ENCODE peak calls at places on chromosomes 16 and 17, in four cellular contexts. One of them, this sample, is unnamed.

GRCh38 chr17:76949913-76950695 is 81.9 kb downstream of the MGAT5B start:
- DNase-seq in RWPE1: no peak
- DNase-seq in CD4-positive, alpha-beta T cell: no peak
- DNase-seq in HFFc6: no peak
- DNase-seq in this sample: no peak

GRCh38 chr17:45837187-45837586 is 7.5 kb upstream of the SPPL2C start:
- DNase-seq in RWPE1: no peak
- DNase-seq in CD4-positive, alpha-beta T cell: no peak
- DNase-seq in HFFc6: no peak
- DNase-seq in this sample: no peak

GRCh38 chr16:51408357-51408756 is 257.3 kb upstream of the SALL1 start:
- DNase-seq in RWPE1: peak; percentile 81
- DNase-seq in CD4-positive, alpha-beta T cell: no peak
- DNase-seq in HFFc6: peak; percentile 48
- DNase-seq in this sample: no peak

GRCh38 chr17:42577140-42577531 is 393 bp downstream of the PSMC3IP start:
- DNase-seq in RWPE1: no peak
- DNase-seq in CD4-positive, alpha-beta T cell: no peak
- DNase-seq in HFFc6: no peak
- DNase-seq in this sample: no peak

GRCh38 chr17:32514587-32514986 is 27.8 kb downstream of the CDK5R1 start:
- DNase-seq in RWPE1: no peak
- DNase-seq in CD4-positive, alpha-beta T cell: no peak
- DNase-seq in HFFc6: no peak
- DNase-seq in this sample: no peak

GRCh38 chr17:68461589-68461988 is 4.3 kb upstream of the WIPI1 start:
- DNase-seq in RWPE1: no peak
- DNase-seq in CD4-positive, alpha-beta T cell: no peak
- DNase-seq in HFFc6: no peak
- DNase-seq in this sample: no peak

GRCh38 chr17:68172461-68172954 is 75.3 kb upstream of the AMZ2 start:
- DNase-seq in RWPE1: peak; percentile 19
- DNase-seq in CD4-positive, alpha-beta T cell: peak; percentile 67
- DNase-seq in HFFc6: peak; percentile 41
- DNase-seq in this sample: peak; percentile 73

GRCh38 chr16:85844169-85844481 is 44.6 kb downstream of the COX4I1 start:
- DNase-seq in RWPE1: no peak
- DNase-seq in CD4-positive, alpha-beta T cell: no peak
- DNase-seq in HFFc6: no peak
- DNase-seq in this sample: no peak

GRCh38 chr16:13926507-13926906 is 6.6 kb downstream of the ERCC4 start:
- DNase-seq in RWPE1: no peak
- DNase-seq in CD4-positive, alpha-beta T cell: no peak
- DNase-seq in HFFc6: no peak
- DNase-seq in this sample: no peak

GRCh38 chr17:31686495-31686894 is 172.5 kb downstream of the COPRS start:
- DNase-seq in RWPE1: no peak
- DNase-seq in CD4-positive, alpha-beta T cell: no peak
- DNase-seq in HFFc6: no peak
- DNase-seq in this sample: no peak

GRCh38 chr16:2933701-2934100 is 22.0 kb downstream of the FLYWCH1 start:
- DNase-seq in RWPE1: no peak
- DNase-seq in CD4-positive, alpha-beta T cell: no peak
- DNase-seq in HFFc6: no peak
- DNase-seq in this sample: no peak

GRCh38 chr17:67377727-67378443 is 804 bp downstream of the PITPNC1 start:
- DNase-seq in RWPE1: peak; percentile 48
- DNase-seq in CD4-positive, alpha-beta T cell: peak; percentile 40
- DNase-seq in HFFc6: no peak
- DNase-seq in this sample: no peak

GRCh38 chr17:42629420-42630009 is 20.0 kb downstream of the TUBG1 start:
- DNase-seq in RWPE1: no peak
- DNase-seq in CD4-positive, alpha-beta T cell: no peak
- DNase-seq in HFFc6: no peak
- DNase-seq in this sample: no peak

GRCh38 chr17:76432712-76433336 is 20.1 kb downstream of the UBE2O start:
- DNase-seq in RWPE1: no peak
- DNase-seq in CD4-positive, alpha-beta T cell: no peak
- DNase-seq in HFFc6: peak; percentile 38
- DNase-seq in this sample: no peak

GRCh38 chr16:58022601-58023371 is 2.8 kb upstream of the MMP15 start:
- DNase-seq in RWPE1: peak; percentile 59
- DNase-seq in CD4-positive, alpha-beta T cell: no peak
- DNase-seq in HFFc6: peak; percentile 62
- DNase-seq in this sample: no peak

GRCh38 chr17:29747660-29748059 is 124.9 kb upstream of the CORO6 start:
- DNase-seq in RWPE1: no peak
- DNase-seq in CD4-positive, alpha-beta T cell: no peak
- DNase-seq in HFFc6: peak; percentile 2
- DNase-seq in this sample: no peak

GRCh38 chr17:40675905-40676304 is 10.9 kb upstream of the KRT222 start:
- DNase-seq in RWPE1: no peak
- DNase-seq in CD4-positive, alpha-beta T cell: no peak
- DNase-seq in HFFc6: no peak
- DNase-seq in this sample: no peak

GRCh38 chr17:78925662-78926555 is 722 bp upstream of the TIMP2 start:
- DNase-seq in RWPE1: no peak
- DNase-seq in CD4-positive, alpha-beta T cell: no peak
- DNase-seq in HFFc6: peak; percentile 83
- DNase-seq in this sample: no peak

GRCh38 chr16:70161350-70161749 is 12.2 kb upstream of the CLEC18C start:
- DNase-seq in RWPE1: no peak
- DNase-seq in CD4-positive, alpha-beta T cell: no peak
- DNase-seq in HFFc6: no peak
- DNase-seq in this sample: peak; percentile 39

GRCh38 chr16:27547134-27547533 is 2.6 kb downstream of the GTF3C1 start:
- DNase-seq in RWPE1: peak; percentile 67
- DNase-seq in CD4-positive, alpha-beta T cell: no peak
- DNase-seq in HFFc6: peak; percentile 45
- DNase-seq in this sample: no peak

GRCh38 chr17:8911205-8911604 is 43.7 kb upstream of the PIK3R6 start:
- DNase-seq in RWPE1: no peak
- DNase-seq in CD4-positive, alpha-beta T cell: no peak
- DNase-seq in HFFc6: no peak
- DNase-seq in this sample: no peak

GRCh38 chr16:48384305-48384981 is 770 bp downstream of the SIAH1 start:
- DNase-seq in RWPE1: peak; percentile 60
- DNase-seq in CD4-positive, alpha-beta T cell: peak; percentile 15
- DNase-seq in HFFc6: no peak
- DNase-seq in this sample: peak; percentile 63

GRCh38 chr17:71085238-71086033 is 916.1 kb downstream of the KCNJ2 start:
- DNase-seq in RWPE1: peak; percentile 31
- DNase-seq in CD4-positive, alpha-beta T cell: no peak
- DNase-seq in HFFc6: no peak
- DNase-seq in this sample: no peak

GRCh38 chr17:28717578-28718316 is at the start of gene RAB34:
- DNase-seq in RWPE1: peak; percentile 66
- DNase-seq in CD4-positive, alpha-beta T cell: no peak
- DNase-seq in HFFc6: peak; percentile 74
- DNase-seq in this sample: no peak

GRCh38 chr17:39867891-39868553 is at the start of gene ZPBP2:
- DNase-seq in RWPE1: no peak
- DNase-seq in CD4-positive, alpha-beta T cell: peak; percentile 46
- DNase-seq in HFFc6: no peak
- DNase-seq in this sample: no peak

GRCh38 chr17:82246365-82247174 is 17.7 kb downstream of the SLC16A3 start:
- DNase-seq in RWPE1: peak; percentile 84
- DNase-seq in CD4-positive, alpha-beta T cell: no peak
- DNase-seq in HFFc6: peak; percentile 64
- DNase-seq in this sample: peak; percentile 52

GRCh38 chr16:69049146-69049545 is 56.3 kb upstream of the HAS3 start:
- DNase-seq in RWPE1: peak; percentile 45
- DNase-seq in CD4-positive, alpha-beta T cell: no peak
- DNase-seq in HFFc6: peak; percentile 40
- DNase-seq in this sample: no peak

GRCh38 chr16:1125471-1125870 is 27.4 kb upstream of the CACNA1H start:
- DNase-seq in RWPE1: peak; percentile 16
- DNase-seq in CD4-positive, alpha-beta T cell: no peak
- DNase-seq in HFFc6: peak; percentile 12
- DNase-seq in this sample: no peak

GRCh38 chr16:82657239-82657638 is 30.5 kb downstream of the CDH13 start:
- DNase-seq in RWPE1: no peak
- DNase-seq in CD4-positive, alpha-beta T cell: no peak
- DNase-seq in HFFc6: peak; percentile 17
- DNase-seq in this sample: no peak

GRCh38 chr16:17392857-17393421 is 77.8 kb downstream of the XYLT1 start:
- DNase-seq in RWPE1: no peak
- DNase-seq in CD4-positive, alpha-beta T cell: no peak
- DNase-seq in HFFc6: no peak
- DNase-seq in this sample: no peak

GRCh38 chr16:74896389-74897370 is 88.2 kb downstream of the WDR59 start:
- DNase-seq in RWPE1: peak; percentile 76
- DNase-seq in CD4-positive, alpha-beta T cell: no peak
- DNase-seq in HFFc6: peak; percentile 71
- DNase-seq in this sample: no peak

GRCh38 chr17:65553646-65554567 is 7.5 kb downstream of the AXIN2 start:
- DNase-seq in RWPE1: no peak
- DNase-seq in CD4-positive, alpha-beta T cell: no peak
- DNase-seq in HFFc6: no peak
- DNase-seq in this sample: no peak

GRCh38 chr17:73013299-73013698 is 79.2 kb downstream of the SLC39A11 start:
- DNase-seq in RWPE1: no peak
- DNase-seq in CD4-positive, alpha-beta T cell: no peak
- DNase-seq in HFFc6: no peak
- DNase-seq in this sample: no peak

GRCh38 chr17:73017653-73018052 is 74.8 kb downstream of the SLC39A11 start:
- DNase-seq in RWPE1: no peak
- DNase-seq in CD4-positive, alpha-beta T cell: no peak
- DNase-seq in HFFc6: peak; percentile 88
- DNase-seq in this sample: no peak

GRCh38 chr17:73015722-73016276 is 76.7 kb downstream of the SLC39A11 start:
- DNase-seq in RWPE1: no peak
- DNase-seq in CD4-positive, alpha-beta T cell: no peak
- DNase-seq in HFFc6: no peak
- DNase-seq in this sample: no peak

GRCh38 chr17:73011016-73011486 is 81.4 kb downstream of the SLC39A11 start:
- DNase-seq in RWPE1: no peak
- DNase-seq in CD4-positive, alpha-beta T cell: no peak
- DNase-seq in HFFc6: no peak
- DNase-seq in this sample: no peak

DNA sequence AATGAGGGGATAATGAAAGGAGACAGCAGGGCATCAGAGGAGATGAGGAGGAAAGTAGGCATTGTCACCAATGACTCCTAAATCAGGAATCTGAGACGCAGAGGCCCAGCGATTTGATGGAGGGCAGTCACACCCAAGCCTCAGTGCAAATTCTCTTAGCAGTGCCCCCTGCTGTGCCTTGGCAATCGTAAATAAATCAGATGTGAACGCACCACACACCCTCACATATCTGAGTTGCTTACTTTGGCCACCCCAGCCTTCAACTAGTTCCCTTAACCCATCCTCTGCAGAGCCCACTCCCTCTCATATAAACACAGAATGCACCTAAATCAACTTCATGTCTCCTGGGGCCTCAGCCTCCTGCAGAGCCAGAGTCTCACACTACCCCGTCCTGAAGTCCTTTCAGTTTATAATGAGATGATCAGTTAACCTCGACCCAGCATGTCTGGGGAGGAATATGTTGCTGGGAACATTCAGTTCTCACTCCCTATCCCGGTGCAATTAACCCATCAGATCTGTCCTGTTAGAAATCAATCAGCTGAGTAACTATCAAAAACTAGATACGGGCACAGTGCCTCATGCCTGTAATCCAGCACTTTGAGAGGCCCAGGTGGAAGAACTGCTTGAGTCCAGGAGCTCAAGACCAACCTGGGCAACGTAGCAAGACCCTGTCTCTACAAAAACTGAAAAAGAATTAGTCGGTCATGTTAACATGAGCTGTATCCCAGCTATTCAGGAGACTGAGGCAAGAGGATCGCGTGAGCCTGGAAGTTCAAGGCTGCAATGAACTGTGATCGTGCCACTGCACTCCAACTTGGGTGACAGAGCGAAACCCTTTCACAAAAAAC is 78.4 kb downstream of the SLC39A11 start:
- DNase-seq in RWPE1: no peak
- DNase-seq in CD4-positive, alpha-beta T cell: no peak
- DNase-seq in HFFc6: peak; percentile 6
- DNase-seq in this sample: no peak
- TF ChIP-seq CTCF in RWPE1: no peak
- TF ChIP-seq CTCF in CD4-positive, alpha-beta T cell: no peak
- TF ChIP-seq CTCF in HFFc6: peak; percentile 22
- TF ChIP-seq CTCF in this sample: no peak

DNA sequence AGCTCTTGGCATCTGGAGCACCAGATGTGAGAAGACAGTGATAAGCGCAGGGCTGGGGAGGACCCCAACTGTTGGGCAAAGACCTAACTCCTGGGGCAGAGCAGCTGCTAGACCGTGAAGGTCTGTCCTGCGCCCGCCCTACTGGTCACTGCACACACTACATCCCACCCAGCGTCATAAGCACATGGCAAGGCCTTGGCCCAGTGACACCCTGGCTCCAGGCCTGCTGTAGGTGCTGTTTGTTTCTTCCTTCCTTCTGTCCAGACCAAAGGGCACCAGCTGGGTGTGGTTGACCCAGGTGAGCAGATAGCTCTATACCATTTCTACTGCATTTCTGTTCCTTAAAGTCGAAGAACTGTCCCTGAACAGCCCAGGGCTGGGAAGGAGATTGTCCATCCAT is 6.4 kb downstream of the TRPV3 start:
- DNase-seq in RWPE1: no peak
- DNase-seq in CD4-positive, alpha-beta T cell: no peak
- DNase-seq in HFFc6: no peak
- DNase-seq in this sample: no peak
- TF ChIP-seq CTCF in RWPE1: no peak
- TF ChIP-seq CTCF in CD4-positive, alpha-beta T cell: no peak
- TF ChIP-seq CTCF in HFFc6: peak; percentile 54
- TF ChIP-seq CTCF in this sample: no peak

DNA sequence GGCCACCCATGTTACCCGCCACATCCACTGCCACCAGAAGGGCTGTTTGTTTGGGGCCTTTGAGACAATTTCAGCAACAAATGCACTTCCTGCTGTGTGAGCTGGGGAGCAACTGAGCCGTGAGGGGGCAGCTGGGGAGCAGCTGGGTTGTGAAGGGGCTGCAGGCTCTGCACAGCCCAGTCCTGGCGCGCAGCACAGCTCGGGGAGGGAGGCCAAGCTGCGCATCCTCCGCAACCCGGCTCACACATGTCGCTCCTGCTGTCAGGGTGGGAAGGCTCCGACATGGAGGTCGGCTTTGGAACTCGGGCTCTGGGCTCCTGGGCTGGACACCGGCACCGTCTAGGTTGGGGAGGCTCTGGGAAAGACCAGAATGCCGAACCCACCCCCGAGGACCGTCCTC is 53.6 kb downstream of the CBFA2T3 start:
- DNase-seq in RWPE1: no peak
- DNase-seq in CD4-positive, alpha-beta T cell: no peak
- DNase-seq in HFFc6: no peak
- DNase-seq in this sample: no peak
- TF ChIP-seq CTCF in RWPE1: no peak
- TF ChIP-seq CTCF in CD4-positive, alpha-beta T cell: no peak
- TF ChIP-seq CTCF in HFFc6: no peak
- TF ChIP-seq CTCF in this sample: no peak

DNA sequence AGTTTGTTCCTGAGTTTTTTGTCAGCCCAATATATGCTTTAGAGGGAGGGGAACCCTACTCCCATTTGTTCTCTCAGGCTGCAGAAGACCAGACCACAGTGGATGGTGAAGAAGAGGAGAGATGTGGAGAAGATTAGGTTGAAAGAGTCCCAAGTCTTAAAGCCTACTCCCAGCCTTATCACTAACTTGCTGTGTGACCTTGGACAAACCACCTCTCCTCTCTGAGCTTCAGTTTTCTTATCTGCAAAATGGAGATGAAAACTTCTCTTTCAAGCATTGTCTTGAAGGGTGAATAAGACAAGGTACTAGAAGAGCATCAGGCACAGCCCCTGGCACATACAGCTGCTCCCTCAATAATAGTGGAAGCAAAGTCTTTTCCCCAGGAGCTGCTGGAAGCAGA is 15.1 kb upstream of the LHX1 start:
- DNase-seq in RWPE1: no peak
- DNase-seq in CD4-positive, alpha-beta T cell: no peak
- DNase-seq in HFFc6: no peak
- DNase-seq in this sample: no peak
- TF ChIP-seq CTCF in RWPE1: no peak
- TF ChIP-seq CTCF in CD4-positive, alpha-beta T cell: no peak
- TF ChIP-seq CTCF in HFFc6: no peak
- TF ChIP-seq CTCF in this sample: no peak

This sample was measured in CD14-positive monocyte.